ENCODE peak calls at places on chromosome 17, in eight cellular contexts. D is Ammon's horn, F is left ventricle myocardium superior, K is IMR-90, Z is globus pallidus, L is NCI-H187 treated with DMSO at 0.1 percent for 48 hours, T is smooth muscle cell of the brain vasculature, M is mammary epithelial cell. H is an unnamed sample.

GRCh38 chr17:7222093-7222971 is 2.6 kb downstream of the ACADVL start:
- DNase-seq in M (no peak), L (no peak), K (no peak), T (no peak), D (no peak), F (no peak), Z (no peak), H (no peak)

GRCh38 chr17:57077000-57077399 is 8.0 kb upstream of the AKAP1 start:
- DNase-seq in K (no peak), T (no peak), D (no peak), F (no peak), Z (no peak), M (no peak), L (no peak), H (no peak)

GRCh38 chr17:65055708-65056638 is 567 bp downstream of the GNA13 start:
- DNase-seq in Z (peak), K (peak), F (peak), M (peak), D (peak), L (no peak), T (no peak), H (no peak)

GRCh38 chr17:75181110-75181509 is 1.6 kb downstream of the SUMO2 start:
- DNase-seq in D (no peak), M (no peak), Z (no peak), K (no peak), F (no peak), T (no peak), L (no peak), H (no peak)

GRCh38 chr17:62119373-62119772 is 54.3 kb upstream of the MED13 start:
- DNase-seq in D (no peak), M (no peak), F (no peak), Z (no peak), L (no peak), T (no peak), K (no peak), H (no peak)

GRCh38 chr17:17235212-17236174 is 1.5 kb downstream of the FLCN start:
- DNase-seq in D (peak), F (no peak), K (peak), L (no peak), Z (peak), T (peak), M (peak), H (no peak)

GRCh38 chr17:163514-164103 is 17.8 kb downstream of the DOC2B start:
- DNase-seq in K (no peak), D (no peak), M (peak), T (no peak), L (no peak), Z (no peak), F (no peak), H (no peak)

GRCh38 chr17:29155235-29155965 is 24.8 kb downstream of the MYO18A start:
- DNase-seq in Z (no peak), F (no peak), T (no peak), D (no peak), L (no peak), K (peak), M (peak), H (no peak)

GRCh38 chr17:78589031-78589675 is 12.0 kb upstream of the DNAH17 start:
- DNase-seq in M (no peak), L (no peak), F (no peak), D (no peak), T (no peak), K (no peak), Z (no peak), H (no peak)

GRCh38 chr17:45287526-45288264 is 25.8 kb upstream of the SPATA32 start:
- DNase-seq in D (no peak), F (peak), M (no peak), K (no peak), Z (no peak), L (no peak), T (no peak), H (peak)

GRCh38 chr17:8832711-8833352 is 33.7 kb upstream of the MFSD6L start:
- DNase-seq in L (no peak), Z (no peak), M (no peak), F (peak), T (no peak), K (no peak), D (no peak), H (no peak)

GRCh38 chr17:73508057-73508930 is 136.0 kb downstream of the SDK2 start:
- DNase-seq in F (no peak), T (no peak), Z (no peak), D (no peak), M (no peak), L (no peak), K (no peak), H (no peak)

GRCh38 chr17:13016881-13017622 is 775 bp downstream of the ELAC2 start:
- DNase-seq in K (peak), F (peak), M (peak), T (no peak), D (peak), Z (no peak), L (no peak), H (no peak)

GRCh38 chr17:49557204-49558024 is 18.3 kb upstream of the NXPH3 start:
- DNase-seq in K (peak), Z (no peak), D (peak), F (no peak), T (no peak), M (peak), L (no peak), H (no peak)

GRCh38 chr17:78779848-78780247 is 2.2 kb downstream of the CYTH1 start:
- DNase-seq in D (no peak), T (no peak), F (no peak), Z (no peak), M (peak), K (no peak), L (peak), H (no peak)

GRCh38 chr17:80071116-80071980 is 30.0 kb upstream of the GAA start:
- DNase-seq in F (peak), T (no peak), K (peak), D (peak), M (no peak), L (no peak), Z (peak), H (no peak)

GRCh38 chr17:82528484-82529265 is 9.1 kb downstream of the FOXK2 start:
- DNase-seq in T (no peak), F (peak), M (peak), L (no peak), Z (peak), K (peak), D (peak), H (no peak)

H was measured in NCI-H446 treated with DMSO at 0.1 percent for 48 hours.